ENCODE peak calls at places on chromosomes 6 and 20, in nine cellular contexts. B, C, T, K, N, G, E, J and H are unnamed samples.

GRCh38 chr6:33343953-33344611 is 26.5 kb upstream of the ZBTB22 start:
- DNase-seq in B (no peak), C (no peak), T (no peak), K (peak; percentile 88), N (no peak), G (peak; percentile 79), E (no peak), J (no peak), H (no peak)

GRCh38 chr20:49276895-49277785 is 717 bp downstream of the ZNFX1 start:
- DNase-seq in B (peak; percentile 51), C (peak; percentile 39), T (no peak), K (peak; percentile 67), N (peak; percentile 13), G (peak; percentile 16), E (no peak), J (no peak), H (peak; percentile 48)

GRCh38 chr6:69026715-69027114 is 391.6 kb downstream of the ADGRB3 start:
- DNase-seq in B (no peak), C (no peak), T (no peak), K (no peak), N (no peak), G (no peak), E (no peak), J (no peak), H (no peak)

GRCh38 chr6:42404494-42404893 is 47.2 kb downstream of the TRERF1 start:
- DNase-seq in B (no peak), C (peak; percentile 22), T (peak; percentile 67), K (no peak), N (no peak), G (peak; percentile 19), E (peak; percentile 45), J (peak; percentile 20), H (no peak)

GRCh38 chr20:39242614-39243013 is 280.5 kb downstream of the DHX35 start:
- DNase-seq in B (no peak), C (no peak), T (no peak), K (no peak), N (no peak), G (no peak), E (no peak), J (no peak), H (no peak)

GRCh38 chr6:169939554-169940164 is 188.2 kb downstream of the ERMARD start:
- DNase-seq in B (no peak), C (no peak), T (no peak), K (no peak), N (no peak), G (no peak), E (no peak), J (no peak), H (no peak)

GRCh38 chr6:33993653-33994052 is 152.2 kb downstream of the GRM4 start:
- DNase-seq in B (no peak), C (no peak), T (no peak), K (no peak), N (no peak), G (no peak), E (no peak), J (no peak), H (no peak)

GRCh38 chr6:124028117-124028516 is 224.5 kb downstream of the NKAIN2 start:
- DNase-seq in B (no peak), C (no peak), T (peak; percentile 24), K (no peak), N (no peak), G (no peak), E (no peak), J (no peak), H (no peak)

GRCh38 chr20:19909696-19910095 is 107.5 kb upstream of the NAA20 start:
- DNase-seq in B (no peak), C (peak; percentile 81), T (peak; percentile 18), K (no peak), N (no peak), G (no peak), E (peak; percentile 35), J (no peak), H (no peak)

GRCh38 chr6:43274916-43275597 is 23.0 kb upstream of the SLC22A7 start:
- DNase-seq in B (no peak), C (no peak), T (no peak), K (no peak), N (no peak), G (no peak), E (peak; percentile 55), J (no peak), H (peak; percentile 76)

GRCh38 chr6:100088009-100088408 is 94.0 kb upstream of the MCHR2 start:
- DNase-seq in B (no peak), C (no peak), T (peak; percentile 79), K (no peak), N (no peak), G (no peak), E (no peak), J (peak; percentile 18), H (no peak)

GRCh38 chr6:166760288-166760687 is 133.2 kb upstream of the RPS6KA2 start:
- DNase-seq in B (no peak), C (no peak), T (no peak), K (no peak), N (no peak), G (peak; percentile 71), E (no peak), J (no peak), H (no peak)

GRCh38 chr20:52552181-52552872 is 360.7 kb upstream of the ZFP64 start:
- DNase-seq in B (no peak), C (no peak), T (peak; percentile 35), K (no peak), N (no peak), G (no peak), E (no peak), J (no peak), H (no peak)

GRCh38 chr6:81511423-81511822 is 241.1 kb downstream of the TENT5A start:
- DNase-seq in B (no peak), C (no peak), T (peak; percentile 49), K (no peak), N (no peak), G (no peak), E (no peak), J (no peak), H (no peak)

GRCh38 chr6:21309791-21310190 is 283.8 kb upstream of the SOX4 start:
- DNase-seq in B (no peak), C (no peak), T (no peak), K (no peak), N (no peak), G (no peak), E (no peak), J (no peak), H (no peak)

GRCh38 chr20:33373735-33374605 is 27.3 kb downstream of the CDK5RAP1 start:
- DNase-seq in B (no peak), C (no peak), T (peak; percentile 71), K (no peak), N (no peak), G (no peak), E (no peak), J (peak; percentile 46), H (no peak)
- TF ChIP-seq CTCF in B (no peak), C (no peak), T (no peak), K (no peak), N (no peak), G (no peak), E (no peak), J (no peak), H (no peak)

GRCh38 chr6:1607236-1607556 is 2.5 kb upstream of the FOXC1 start:
- DNase-seq in B (no peak), C (no peak), T (peak; percentile 28), K (no peak), N (no peak), G (no peak), E (no peak), J (no peak), H (no peak)

GRCh38 chr6:1604991-1605821 is 4.5 kb upstream of the FOXC1 start:
- DNase-seq in B (no peak), C (no peak), T (peak; percentile 7), K (no peak), N (peak; percentile 31), G (no peak), E (no peak), J (no peak), H (peak; percentile 61)

GRCh38 chr6:1607557-1608221 is 2.0 kb upstream of the FOXC1 start:
- DNase-seq in B (no peak), C (no peak), T (peak; percentile 18), K (peak; percentile 22), N (peak; percentile 53), G (no peak), E (no peak), J (no peak), H (peak; percentile 45)

GRCh38 chr6:1605822-1606532 is 3.7 kb upstream of the FOXC1 start:
- DNase-seq in B (no peak), C (no peak), T (peak; percentile 14), K (no peak), N (peak; percentile 28), G (no peak), E (no peak), J (no peak), H (peak; percentile 40)

GRCh38 chr6:1606533-1607235 is 3.0 kb upstream of the FOXC1 start:
- DNase-seq in B (no peak), C (no peak), T (no peak), K (no peak), N (peak; percentile 29), G (no peak), E (no peak), J (no peak), H (peak; percentile 48)
- TF ChIP-seq CTCF in B (no peak), C (no peak), T (no peak), K (no peak), N (no peak), G (no peak), E (no peak), J (no peak), H (no peak)

DNA sequence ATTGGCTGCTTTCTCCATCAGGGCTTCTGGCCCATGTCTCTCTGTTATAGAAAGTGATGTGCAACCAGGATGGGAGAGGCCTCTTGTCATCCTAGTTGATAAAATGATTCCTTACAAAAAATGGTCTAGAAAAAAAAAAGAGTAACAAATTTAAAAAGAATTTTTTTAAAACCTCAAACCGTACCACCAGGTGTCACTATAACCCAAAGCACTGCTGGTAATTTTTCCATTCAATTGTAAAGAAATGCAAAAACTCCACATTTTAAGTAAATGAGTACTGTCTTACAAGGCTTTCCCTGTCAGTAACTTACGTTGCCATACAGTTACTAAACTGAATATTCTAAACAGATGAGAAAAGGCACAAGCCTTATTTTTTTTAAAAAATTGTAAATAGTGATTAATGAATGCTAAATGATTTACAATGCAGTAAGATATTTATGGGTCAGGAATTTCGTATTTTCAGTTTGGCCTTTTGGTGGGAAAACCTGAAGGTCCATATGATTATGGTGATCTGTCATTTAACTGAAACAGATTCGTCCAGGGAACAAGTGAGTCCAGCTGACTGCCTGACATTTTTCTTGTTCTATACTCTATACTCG is 95.4 kb downstream of the OGFRL1 start:
- DNase-seq in B (no peak), C (peak; percentile 38), T (peak; percentile 80), K (peak; percentile 39), N (peak; percentile 36), G (no peak), E (no peak), J (peak; percentile 25), H (peak; percentile 8)
- TF ChIP-seq CTCF in B (peak; percentile 44), C (peak; percentile 82), T (peak; percentile 47), K (peak; percentile 40), N (peak; percentile 97), G (peak; percentile 44), E (no peak), J (peak; percentile 49), H (peak; percentile 46)

DNA sequence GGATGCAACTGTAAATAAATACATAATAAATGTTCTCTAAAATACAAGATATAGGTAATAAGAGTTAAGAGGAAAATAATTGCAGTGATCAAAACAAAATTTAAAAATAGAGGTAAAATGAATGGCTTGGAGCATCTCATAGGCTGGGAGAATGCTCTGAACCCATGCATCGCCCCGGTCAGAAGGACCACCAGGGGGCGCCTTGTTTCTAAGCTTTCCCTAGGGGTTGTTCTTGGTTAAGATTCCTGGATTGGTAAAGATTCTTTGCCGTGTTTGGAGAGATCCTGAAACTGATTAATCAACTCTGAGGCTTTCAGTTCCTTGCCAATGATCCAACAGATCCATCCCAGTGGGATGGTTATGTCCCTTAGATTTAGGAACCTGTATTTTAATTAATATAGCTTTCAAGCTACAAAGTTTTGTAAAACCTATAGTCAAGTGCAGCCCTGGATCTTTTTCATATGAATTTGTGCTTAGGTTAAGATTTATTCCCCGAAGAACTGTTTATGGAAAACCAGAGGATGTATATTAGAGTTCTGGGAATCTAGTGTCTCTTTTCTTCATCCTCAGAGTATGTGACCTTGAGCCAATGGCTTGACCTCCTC is 45.3 kb upstream of the PRELID3B start:
- DNase-seq in B (peak; percentile 22), C (peak; percentile 84), T (peak; percentile 50), K (peak; percentile 72), N (peak; percentile 84), G (peak; percentile 76), E (peak; percentile 89), J (peak; percentile 15), H (peak; percentile 54)
- TF ChIP-seq CTCF in B (peak; percentile 90), C (peak; percentile 97), T (peak; percentile 89), K (peak; percentile 86), N (peak; percentile 91), G (peak; percentile 95), E (no peak), J (peak; percentile 90), H (peak; percentile 87)